ENCODE peak calls at places on chromosomes 2 and 18, in four cellular contexts. Q is endodermal cell, I is tibial nerve, T is cardiac muscle cell. Y is an unnamed sample. For H3K4me1 and H3K27me3, the result is how much of the 10 kb centered on the place peaks cover.

GRCh38 chr2:33272001-33272400 is 204.4 kb upstream of the RASGRP3 start:
- DNase-seq in Q (no peak), I (no peak), T (no peak), Y (peak)

GRCh38 chr2:11688222-11689069 is 18.5 kb upstream of the NTSR2 start:
- DNase-seq in Q (peak), I (peak), T (peak), Y (peak)

GRCh38 chr2:237878321-237879057 is 19.1 kb downstream of the RAMP1 start:
- DNase-seq in Q (peak), I (no peak), T (no peak), Y (no peak)

GRCh38 chr18:48208432-48208948 is 200.7 kb downstream of the ZBTB7C start:
- DNase-seq in Q (no peak), I (no peak), T (no peak), Y (no peak)

GRCh38 chr2:113910110-113910717 is 20.3 kb downstream of the ACTR3 start:
- DNase-seq in Q (no peak), I (no peak), T (no peak), Y (no peak)

GRCh38 chr2:121530210-121530562 is 494 bp upstream of the RNU4ATAC start:
- DNase-seq in Q (peak), I (no peak), T (peak), Y (no peak)

GRCh38 chr18:62505669-62506494 is 16.9 kb upstream of the ZCCHC2 start:
- DNase-seq in Q (no peak), I (no peak), T (no peak), Y (no peak)

GRCh38 chr2:241008711-241009121 is 10.3 kb downstream of the SNED1 start:
- DNase-seq in Q (peak), I (no peak), T (no peak), Y (no peak)

GRCh38 chr2:239158641-239159475 is 242.0 kb downstream of the HDAC4 start:
- DNase-seq in Q (peak), I (no peak), T (no peak), Y (no peak)

GRCh38 chr2:217954051-217954450 is 48.7 kb downstream of the TNS1 start:
- DNase-seq in Q (no peak), I (no peak), T (no peak), Y (no peak)
- H3K4me1 ChIP-seq in Q (under half), I (half or more), T (under half), Y (under half)

DNA sequence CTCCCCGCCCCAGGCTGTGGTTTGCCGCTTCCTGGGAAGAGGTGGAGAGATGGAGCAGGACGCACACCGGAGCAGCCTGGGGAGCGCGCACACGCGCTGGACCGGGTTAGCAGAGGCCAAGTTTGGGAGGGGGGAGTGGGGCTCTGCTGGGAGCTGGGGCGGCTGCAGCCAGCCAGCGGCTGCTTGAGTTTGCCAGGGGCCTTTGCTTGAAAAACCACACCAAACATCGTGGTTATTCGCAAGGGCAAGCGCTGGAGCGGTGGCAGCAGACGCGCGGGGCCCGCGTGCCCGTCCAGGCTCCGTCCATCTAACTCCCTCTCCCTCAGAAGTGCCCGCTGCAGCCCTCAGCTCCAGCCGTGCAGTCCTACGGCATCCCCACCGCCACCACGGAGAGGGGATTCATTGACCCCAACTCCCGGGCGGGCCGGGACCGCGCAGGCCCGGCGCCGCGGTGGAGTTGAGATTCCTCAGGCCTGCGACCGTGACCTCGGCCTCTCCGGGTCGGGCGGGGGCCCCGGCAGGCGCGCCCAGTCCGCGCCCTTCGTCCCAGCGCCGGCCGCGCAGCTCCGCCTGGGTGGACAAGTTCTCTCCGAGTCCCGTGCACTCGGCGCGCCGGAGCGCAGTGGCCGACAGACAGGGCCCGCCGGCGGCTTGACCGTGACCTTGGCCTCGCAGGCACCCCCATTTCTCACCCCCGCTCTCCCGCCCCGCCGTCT is 4.5 kb downstream of the PTGR3 start:
- DNase-seq in Q (peak), I (no peak), T (peak), Y (no peak)
- H3K27me3 ChIP-seq in Q (half or more), I (under half), T (half or more), Y (under half)

DNA sequence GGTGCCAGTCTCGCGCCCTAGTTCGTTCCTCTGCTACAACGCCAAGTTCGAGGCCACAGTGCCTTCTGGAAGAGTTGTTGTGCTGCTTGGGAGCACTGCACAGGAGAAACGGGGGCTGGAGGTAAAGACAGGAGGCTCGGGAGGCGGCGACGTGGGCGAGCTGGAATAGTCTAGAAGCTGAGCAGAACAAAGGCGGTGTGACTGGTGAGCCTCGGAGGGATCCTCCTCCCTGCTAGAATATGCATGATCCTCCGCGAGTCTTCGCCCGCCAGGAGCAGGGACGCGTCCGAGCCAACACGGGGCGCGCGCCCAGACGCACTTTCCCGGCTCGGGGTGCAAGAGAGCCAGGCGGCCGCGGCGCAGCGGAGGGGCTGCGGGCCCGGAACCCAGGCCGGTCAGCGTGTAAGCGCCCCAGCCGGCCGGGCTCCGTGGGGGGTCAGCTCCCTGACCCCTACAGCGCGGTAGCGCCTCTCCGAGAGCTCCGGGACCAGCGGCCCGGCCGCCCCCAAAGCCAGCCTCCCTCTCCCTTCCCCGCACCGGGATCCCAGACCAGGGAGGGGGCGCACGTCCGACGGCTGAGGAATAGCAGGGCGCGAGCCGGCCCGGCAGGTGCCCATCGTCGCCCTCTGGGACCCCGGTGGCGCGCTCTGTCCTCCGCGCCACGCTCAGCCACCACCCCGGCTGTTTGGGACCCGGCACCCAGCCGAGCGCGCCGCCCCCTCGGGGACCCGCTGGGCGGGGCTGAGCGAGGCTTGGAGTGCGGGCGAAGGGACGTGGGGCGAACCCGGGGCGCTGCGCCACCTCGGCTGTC is 62.4 kb downstream of the GNAL start:
- DNase-seq in Q (peak), I (no peak), T (no peak), Y (no peak)
- H3K4me3 ChIP-seq in Q (peak), I (peak), T (peak), Y (no peak)

DNA sequence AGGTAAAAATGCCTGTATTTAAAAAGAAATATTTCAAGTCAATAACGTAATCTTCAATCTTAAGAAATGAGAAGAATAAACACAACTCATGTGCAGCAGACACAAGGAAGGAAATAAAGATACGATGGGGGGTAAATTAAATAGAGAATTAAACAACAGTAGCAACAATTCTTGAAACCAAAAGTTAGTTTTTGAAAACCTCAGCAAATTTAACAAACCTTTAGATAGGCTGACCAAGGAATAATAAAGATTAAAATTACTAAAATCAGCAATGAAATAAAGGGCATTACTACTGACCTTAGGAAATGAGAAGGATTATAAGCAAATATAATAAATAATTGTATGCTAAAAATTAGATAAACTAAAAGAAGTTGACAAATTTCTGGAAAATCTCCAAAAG is 178.9 kb downstream of the RTP5 start:
- DNase-seq in Q (no peak), I (no peak), T (no peak), Y (no peak)
- H3K4me1 ChIP-seq in Q (under half), I (under half), T (under half), Y (under half)

Y was measured in CD4-positive, CD25-positive, alpha-beta regulatory T cell.